ENCODE peak calls at places on chromosome 9, in seven cellular contexts. M is tibial artery, T is body of pancreas, H is NB4, B is esophagus squamous epithelium, A is astrocyte of the spinal cord, C is K562. V is an unnamed sample.

GRCh38 chr9:23820731-23821399 is 5.2 kb downstream of the ELAVL2 start:
- DNase-seq in M (no peak), T (no peak), H (no peak), B (no peak), A (peak; percentile 21), C (no peak), V (no peak)

GRCh38 chr9:90905079-90905478 is 103.5 kb downstream of the SYK start:
- DNase-seq in M (no peak), T (peak; percentile 50), H (no peak), B (no peak), A (no peak), C (no peak), V (no peak)

GRCh38 chr9:123725389-123725788 is 204.5 kb downstream of the DENND1A start:
- DNase-seq in M (no peak), T (no peak), H (no peak), B (no peak), A (peak; percentile 59), C (no peak), V (peak; percentile 16)

GRCh38 chr9:93224591-93224990 is 40.7 kb downstream of the WNK2 start:
- DNase-seq in M (no peak), T (no peak), H (no peak), B (no peak), A (no peak), C (no peak), V (no peak)

GRCh38 chr9:124306098-124306735 is 48.5 kb downstream of the NEK6 start:
- DNase-seq in M (no peak), T (no peak), H (peak; percentile 74), B (no peak), A (peak; percentile 90), C (peak; percentile 29), V (peak; percentile 93)

GRCh38 chr9:26210338-26210851 is 532.2 kb upstream of the TUSC1 start:
- DNase-seq in M (peak; percentile 27), T (no peak), H (no peak), B (no peak), A (peak; percentile 6), C (no peak), V (no peak)

GRCh38 chr9:107172160-107172978 is 110.7 kb upstream of the RAD23B start:
- DNase-seq in M (peak; percentile 68), T (peak; percentile 74), H (peak; percentile 74), B (no peak), A (peak; percentile 83), C (peak; percentile 79), V (peak; percentile 79)

GRCh38 chr9:111965566-111966019 is 69.0 kb downstream of the UGCG start:
- DNase-seq in M (no peak), T (no peak), H (no peak), B (no peak), A (peak; percentile 97), C (no peak), V (peak; percentile 85)

GRCh38 chr9:76818271-76818670 is 54.0 kb downstream of the PCA3 start:
- DNase-seq in M (peak; percentile 87), T (peak; percentile 15), H (peak; percentile 7), B (peak; percentile 7), A (peak; percentile 98), C (peak; percentile 10), V (peak; percentile 95)

GRCh38 chr9:71901695-71902094 is 9.3 kb downstream of the ABHD17B start:
- DNase-seq in M (no peak), T (no peak), H (peak; percentile 15), B (no peak), A (no peak), C (no peak), V (no peak)

GRCh38 chr9:113636693-113637092 is 173.2 kb downstream of the RGS3 start:
- DNase-seq in M (peak; percentile 2), T (no peak), H (no peak), B (no peak), A (no peak), C (no peak), V (no peak)

DNA sequence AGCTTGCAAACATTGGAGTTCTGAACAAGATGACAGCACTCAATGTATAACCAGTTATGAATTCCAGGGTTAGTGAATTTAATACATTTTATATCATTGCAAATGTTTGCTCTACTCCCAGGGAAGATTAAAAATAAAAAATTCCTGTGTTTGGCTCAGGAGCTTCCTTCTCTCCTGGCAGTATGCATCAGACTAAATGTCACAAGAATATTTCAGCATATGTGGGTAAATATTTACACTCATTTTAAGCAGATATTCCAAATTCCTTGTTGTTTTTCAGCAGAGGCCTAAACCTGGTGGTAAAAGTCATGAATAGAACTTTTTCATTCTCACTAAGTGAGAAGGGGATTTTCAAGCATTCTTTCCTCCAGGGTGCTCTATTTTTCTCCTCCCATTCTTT is 180.8 kb upstream of the PAPPA start:
- DNase-seq in M (no peak), T (no peak), H (no peak), B (no peak), A (no peak), C (no peak), V (no peak)
- TF ChIP-seq CTCF in M (no peak), T (no peak), H (no peak), B (no peak), A (no peak), C (no peak), V (no peak)

DNA sequence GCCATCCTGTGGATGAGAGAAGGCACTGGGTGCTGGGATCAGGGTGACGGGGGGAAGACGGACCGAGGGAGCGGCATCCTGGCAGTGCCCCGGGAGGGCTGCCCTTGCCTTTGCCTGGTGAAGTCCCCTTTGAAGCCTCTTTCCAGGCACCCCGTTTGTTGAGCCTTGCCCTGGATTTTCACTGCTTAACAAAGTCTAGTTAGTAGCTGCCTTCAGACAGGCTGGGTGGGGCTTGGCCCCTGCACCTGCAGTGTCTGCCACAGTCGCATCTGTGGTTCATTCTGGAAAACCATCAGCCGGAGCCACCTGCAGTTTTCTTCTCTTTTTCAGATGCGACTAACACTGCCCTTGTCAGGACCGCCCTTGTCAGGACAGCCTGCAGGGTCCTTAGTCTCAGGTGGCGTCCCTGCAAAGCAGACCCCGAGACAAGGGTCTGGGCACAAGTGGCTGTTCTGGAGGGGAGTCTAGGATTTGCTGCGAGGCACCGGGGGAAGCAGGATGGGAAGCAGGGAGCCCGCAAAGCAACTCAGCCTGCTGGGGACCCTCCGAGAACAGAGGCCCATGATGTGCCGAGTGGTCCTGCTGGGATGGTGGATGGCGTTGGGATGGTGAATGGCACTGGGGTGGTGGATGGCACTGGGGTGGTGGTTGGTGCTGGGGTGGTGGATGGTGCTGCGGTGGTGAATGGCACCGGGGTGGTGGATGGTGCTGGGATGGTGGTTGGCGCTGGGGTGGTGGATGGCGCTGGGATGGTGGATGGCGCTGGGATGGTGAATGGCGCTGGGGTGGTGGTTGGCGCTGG is 147.9 kb upstream of the COL5A1 start:
- DNase-seq in M (no peak), T (no peak), H (no peak), B (no peak), A (no peak), C (no peak), V (no peak)
- H3K4me3 ChIP-seq in M (no peak overlapping the region), T (no peak overlapping the region), H (no peak overlapping the region), B (no peak overlapping the region), A (no peak overlapping the region), C (no peak overlapping the region), V (no peak overlapping the region)

GRCh38 chr9:121748080-121748479 is 96.6 kb downstream of the DAB2IP start:
- DNase-seq in M (no peak), T (no peak), H (no peak), B (no peak), A (peak; percentile 18), C (no peak), V (no peak)

GRCh38 chr9:121750715-121751623 is 99.5 kb downstream of the DAB2IP start:
- DNase-seq in M (no peak), T (peak; percentile 51), H (no peak), B (no peak), A (no peak), C (no peak), V (no peak)

GRCh38 chr9:121750259-121750714 is 98.9 kb downstream of the DAB2IP start:
- DNase-seq in M (no peak), T (no peak), H (no peak), B (no peak), A (no peak), C (no peak), V (no peak)

GRCh38 chr9:121749614-121750013 is 98.2 kb downstream of the DAB2IP start:
- DNase-seq in M (no peak), T (no peak), H (no peak), B (no peak), A (no peak), C (no peak), V (no peak)

DNA sequence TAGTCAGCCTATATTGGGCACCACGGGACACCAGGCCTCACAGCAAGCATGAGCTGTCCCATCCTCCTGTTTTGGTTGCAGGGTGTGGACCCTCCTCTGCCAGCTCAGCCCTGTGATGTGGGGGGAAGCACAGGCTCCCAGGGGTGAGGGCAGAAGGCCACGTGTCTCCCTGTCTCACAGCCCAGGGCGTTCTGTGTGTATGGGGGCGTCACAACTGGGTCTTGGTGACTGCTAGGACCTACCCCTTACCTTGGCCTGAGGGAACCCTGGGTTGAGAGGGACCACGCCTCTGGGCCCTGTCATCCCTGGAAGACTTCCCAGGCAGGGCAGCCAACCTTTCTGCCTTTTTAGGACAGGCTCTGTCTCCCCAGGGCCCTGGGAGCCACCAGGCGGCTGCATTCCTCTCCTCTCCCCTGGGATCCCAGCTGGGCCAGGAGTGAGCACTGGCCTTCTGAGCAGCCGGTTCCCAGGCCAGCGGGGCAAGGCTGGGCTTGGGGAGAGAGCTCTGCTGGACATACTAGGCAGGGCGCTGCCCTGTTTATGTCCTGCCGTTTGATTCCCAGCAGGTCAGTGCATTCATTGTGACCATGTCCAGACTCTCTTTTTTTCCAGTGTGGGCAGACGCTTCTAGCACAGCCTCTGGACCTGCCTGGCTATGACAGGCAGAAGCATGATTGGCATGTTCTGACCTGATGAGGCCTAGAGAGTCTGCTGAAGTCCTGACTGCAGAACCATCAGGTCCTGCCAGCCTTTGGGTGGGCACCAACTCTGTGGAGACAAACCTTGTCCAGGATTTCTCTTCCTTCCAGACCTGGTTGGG is 97.5 kb downstream of the DAB2IP start:
- DNase-seq in M (peak; percentile 58), T (no peak), H (no peak), B (no peak), A (no peak), C (no peak), V (peak; percentile 43)
- TF ChIP-seq CTCF in M (peak; percentile 25), T (no peak), H (no peak), B (no peak), A (no peak), C (no peak), V (no peak)

GRCh38 chr9:78238061-78239038 is 2.5 kb downstream of the CEP78 start:
- DNase-seq in M (no peak), T (no peak), H (no peak), B (no peak), A (no peak), C (peak; percentile 3), V (no peak)

GRCh38 chr9:78235771-78236510 is at the start of gene CEP78:
- DNase-seq in M (peak; percentile 87), T (peak; percentile 92), H (peak; percentile 95), B (peak; percentile 36), A (peak; percentile 95), C (peak; percentile 92), V (peak; percentile 91)

GRCh38 chr9:78235296-78235770 is 542 bp upstream of the CEP78 start:
- DNase-seq in M (no peak), T (no peak), H (peak; percentile 17), B (no peak), A (peak; percentile 50), C (no peak), V (peak; percentile 51)

GRCh38 chr9:78236511-78236950 is 656 bp downstream of the CEP78 start:
- DNase-seq in M (no peak), T (no peak), H (no peak), B (no peak), A (no peak), C (no peak), V (no peak)

DNA sequence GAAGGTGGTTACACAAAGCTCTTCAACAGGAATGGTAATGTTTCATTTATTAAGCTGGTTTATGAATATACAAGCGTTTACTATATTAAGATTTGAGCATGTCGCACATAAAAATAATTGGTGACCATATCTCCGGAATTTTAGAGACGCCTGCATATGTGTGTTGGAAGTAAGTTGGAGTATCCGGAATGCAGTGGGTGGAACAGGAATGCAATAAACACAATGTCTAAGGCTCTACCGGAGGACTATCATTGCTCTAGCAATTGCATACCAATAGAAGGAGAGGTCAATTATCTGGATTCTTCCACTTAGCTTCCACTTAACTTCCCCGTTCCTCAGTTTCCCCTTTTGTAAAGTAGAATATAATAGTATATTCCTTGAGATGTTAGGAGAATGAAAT is 1.1 kb upstream of the CEP78 start:
- DNase-seq in M (no peak), T (no peak), H (no peak), B (no peak), A (peak; percentile 8), C (no peak), V (peak; percentile 17)
- H3K4me3 ChIP-seq in M (peak overlapping the region; percentile 84), T (no peak overlapping the region), H (peak overlapping the region; percentile 88), B (peak overlapping the region; percentile 77), A (peak overlapping the region; percentile 89), C (peak overlapping the region; percentile 89), V (peak overlapping the region; percentile 80)

V was measured in fibroblast of villous mesenchyme.